ENCODE peak calls at places on chromosomes 4 and X, in five cellular contexts. A, I, D, S and J are unnamed samples.

GRCh38 chrX:55663584-55663983 is 40.4 kb downstream of the FOXR2 start:
- DNase-seq in A (no peak), I (no peak), D (no peak), S (no peak), J (no peak)

GRCh38 chr4:97656034-97656720 is 487.1 kb downstream of the STPG2 start:
- DNase-seq in A (no peak), I (peak), D (peak), S (no peak), J (no peak)

GRCh38 chrX:150240643-150240970 is 122.5 kb upstream of the MAMLD1 start:
- DNase-seq in A (no peak), I (no peak), D (no peak), S (peak), J (no peak)

GRCh38 chr4:48778431-48779094 is 1.5 kb downstream of the FRYL start:
- DNase-seq in A (no peak), I (peak), D (no peak), S (no peak), J (no peak)

GRCh38 chrX:154534526-154535322 is 11.9 kb downstream of the G6PD start:
- DNase-seq in A (peak), I (peak), D (peak), S (peak), J (peak)

GRCh38 chrX:54817220-54817820 is 9.8 kb downstream of the MAGED2 start:
- DNase-seq in A (no peak), I (peak), D (peak), S (no peak), J (no peak)

GRCh38 chr4:1777822-1778641 is 15.1 kb upstream of the FGFR3 start:
- DNase-seq in A (no peak), I (no peak), D (peak), S (no peak), J (no peak)

GRCh38 chrX:9671998-9672397 is 93.6 kb downstream of the GPR143 start:
- DNase-seq in A (no peak), I (no peak), D (no peak), S (no peak), J (no peak)

GRCh38 chr4:127410644-127411043 is 222.1 kb upstream of the INTU start:
- DNase-seq in A (no peak), I (no peak), D (no peak), S (no peak), J (no peak)

GRCh38 chr4:26056406-26056805 is 142.4 kb downstream of the SMIM20 start:
- DNase-seq in A (no peak), I (no peak), D (no peak), S (no peak), J (no peak)

GRCh38 chrX:153735274-153735673 is 10.6 kb downstream of the ABCD1 start:
- DNase-seq in A (no peak), I (no peak), D (no peak), S (no peak), J (no peak)

GRCh38 chr4:142846105-142846728 is at the start of gene INPP4B:
- DNase-seq in A (peak), I (peak), D (peak), S (no peak), J (peak)

GRCh38 chrX:134249231-134249630 is 12.2 kb downstream of the CCDC160 start:
- DNase-seq in A (no peak), I (no peak), D (no peak), S (no peak), J (no peak)

GRCh38 chr4:24055623-24056022 is 165.8 kb upstream of the PPARGC1A start:
- DNase-seq in A (no peak), I (no peak), D (no peak), S (no peak), J (no peak)

GRCh38 chr4:150127757-150128156 is 49.5 kb downstream of the DCLK2 start:
- DNase-seq in A (no peak), I (peak), D (no peak), S (no peak), J (no peak)

GRCh38 chr4:88017516-88018302 is 10.3 kb downstream of the PKD2 start:
- DNase-seq in A (no peak), I (peak), D (no peak), S (no peak), J (no peak)

GRCh38 chr4:143410015-143410414 is 73.3 kb downstream of the GAB1 start:
- DNase-seq in A (no peak), I (no peak), D (no peak), S (no peak), J (no peak)

GRCh38 chr4:153212755-153213154 is 8.5 kb downstream of the TRIM2 start:
- DNase-seq in A (no peak), I (no peak), D (no peak), S (no peak), J (no peak)

GRCh38 chr4:8050555-8051206 is 107.9 kb downstream of the ABLIM2 start:
- DNase-seq in A (no peak), I (peak), D (no peak), S (no peak), J (no peak)

GRCh38 chr4:110411599-110412011 is 64.3 kb upstream of the ENPEP start:
- DNase-seq in A (no peak), I (no peak), D (no peak), S (no peak), J (no peak)

GRCh38 chr4:160835789-160836188 is 1328.0 kb downstream of the FSTL5 start:
- DNase-seq in A (no peak), I (no peak), D (peak), S (no peak), J (no peak)

GRCh38 chr4:141158219-141158618 is 24.9 kb upstream of the RNF150 start:
- DNase-seq in A (no peak), I (peak), D (peak), S (no peak), J (no peak)

GRCh38 chr4:52091811-52092210 is 40.7 kb downstream of the SPATA18 start:
- DNase-seq in A (no peak), I (peak), D (no peak), S (no peak), J (no peak)

GRCh38 chr4:1348014-1348513 is 1.1 kb downstream of the UVSSA start:
- DNase-seq in A (no peak), I (no peak), D (no peak), S (no peak), J (no peak)

GRCh38 chr4:23966720-23967119 is 76.9 kb upstream of the PPARGC1A start:
- DNase-seq in A (no peak), I (peak), D (peak), S (no peak), J (no peak)

GRCh38 chr4:168384437-168385141 is 66.0 kb upstream of the DDX60 start:
- DNase-seq in A (no peak), I (no peak), D (no peak), S (no peak), J (no peak)

GRCh38 chr4:177974461-177974860 is 532.2 kb upstream of the AGA start:
- DNase-seq in A (no peak), I (no peak), D (no peak), S (no peak), J (no peak)

GRCh38 chrX:106286053-106286650 is 118.0 kb downstream of the PWWP3B start:
- DNase-seq in A (no peak), I (no peak), D (no peak), S (no peak), J (no peak)

GRCh38 chr4:163107754-163108153 is 58.9 kb downstream of the NAF1 start:
- DNase-seq in A (no peak), I (peak), D (peak), S (no peak), J (no peak)

GRCh38 chrX:68186552-68187262 is 246.6 kb downstream of the OPHN1 start:
- DNase-seq in A (no peak), I (peak), D (no peak), S (no peak), J (no peak)

GRCh38 chr4:134320048-134320447 is 118.5 kb upstream of the PABPC4L start:
- DNase-seq in A (no peak), I (no peak), D (no peak), S (no peak), J (no peak)

GRCh38 chr4:159267023-159267939 is 164.4 kb downstream of the RAPGEF2 start:
- DNase-seq in A (no peak), I (peak), D (no peak), S (no peak), J (no peak)

GRCh38 chrX:47623540-47624027 is 3.9 kb upstream of the SYN1 start:
- DNase-seq in A (peak), I (peak), D (peak), S (no peak), J (peak)

GRCh38 chr4:123452585-123452984 is 56.0 kb downstream of the SPRY1 start:
- DNase-seq in A (no peak), I (peak), D (no peak), S (no peak), J (no peak)

GRCh38 chr4:108355523-108356208 is 186.9 kb upstream of the LEF1 start:
- DNase-seq in A (peak), I (no peak), D (no peak), S (no peak), J (peak)

GRCh38 chr4:6288342-6288741 is 18.7 kb downstream of the WFS1 start:
- DNase-seq in A (no peak), I (no peak), D (no peak), S (no peak), J (no peak)

GRCh38 chr4:77193511-77194236 is 36.7 kb downstream of the CCNG2 start:
- DNase-seq in A (peak), I (no peak), D (no peak), S (no peak), J (peak)

GRCh38 chrX:19904778-19905367 is 17.5 kb upstream of the SH3KBP1 start:
- DNase-seq in A (no peak), I (peak), D (peak), S (no peak), J (no peak)

GRCh38 chr4:34271479-34272355 is 1972.6 kb downstream of the ARAP2 start:
- DNase-seq in A (no peak), I (no peak), D (no peak), S (no peak), J (no peak)

GRCh38 chrX:107290019-107290418 is 83.6 kb downstream of the DNAAF6 start:
- DNase-seq in A (no peak), I (no peak), D (no peak), S (no peak), J (no peak)